ENCODE peak calls at places on chromosomes 5 and 9, in four cellular contexts. M is AG04450, U is GM12865, Y is stomach. G is an unnamed sample.

GRCh38 chr5:4295663-4296339 is 700.2 kb downstream of the IRX1 start:
- DNase-seq in M (no peak), U (no peak), Y (no peak), G (no peak)

GRCh38 chr5:86613459-86613858 is 4.3 kb upstream of the COX7C start:
- DNase-seq in M (no peak), U (no peak), Y (no peak), G (no peak)

GRCh38 chr5:126070481-126070880 is 352.7 kb upstream of the GRAMD2B start:
- DNase-seq in M (no peak), U (no peak), Y (no peak), G (no peak)

GRCh38 chr9:127979333-127980055 is 1.3 kb downstream of the EEIG1 start:
- DNase-seq in M (no peak), U (peak; percentile 81), Y (peak; percentile 54), G (no peak)

GRCh38 chr5:111453747-111454146 is 58.6 kb downstream of the STARD4 start:
- DNase-seq in M (no peak), U (no peak), Y (no peak), G (no peak)

GRCh38 chr5:10602031-10602806 is 38.3 kb downstream of the ANKRD33B start:
- DNase-seq in M (no peak), U (no peak), Y (no peak), G (peak; percentile 80)

GRCh38 chr9:3508531-3509374 is 17.0 kb downstream of the RFX3 start:
- DNase-seq in M (no peak), U (peak; percentile 41), Y (no peak), G (no peak)

GRCh38 chr9:136326061-136326776 is 1.1 kb upstream of the GPSM1 start:
- DNase-seq in M (peak; percentile 90), U (no peak), Y (no peak), G (peak; percentile 95)

GRCh38 chr5:139649082-139649991 is 1.2 kb downstream of the CXXC5 start:
- DNase-seq in M (no peak), U (peak; percentile 40), Y (no peak), G (no peak)

GRCh38 chr5:177447066-177447610 is 524 bp downstream of the PRR7 start:
- DNase-seq in M (no peak), U (peak; percentile 81), Y (peak; percentile 46), G (no peak)

DNA sequence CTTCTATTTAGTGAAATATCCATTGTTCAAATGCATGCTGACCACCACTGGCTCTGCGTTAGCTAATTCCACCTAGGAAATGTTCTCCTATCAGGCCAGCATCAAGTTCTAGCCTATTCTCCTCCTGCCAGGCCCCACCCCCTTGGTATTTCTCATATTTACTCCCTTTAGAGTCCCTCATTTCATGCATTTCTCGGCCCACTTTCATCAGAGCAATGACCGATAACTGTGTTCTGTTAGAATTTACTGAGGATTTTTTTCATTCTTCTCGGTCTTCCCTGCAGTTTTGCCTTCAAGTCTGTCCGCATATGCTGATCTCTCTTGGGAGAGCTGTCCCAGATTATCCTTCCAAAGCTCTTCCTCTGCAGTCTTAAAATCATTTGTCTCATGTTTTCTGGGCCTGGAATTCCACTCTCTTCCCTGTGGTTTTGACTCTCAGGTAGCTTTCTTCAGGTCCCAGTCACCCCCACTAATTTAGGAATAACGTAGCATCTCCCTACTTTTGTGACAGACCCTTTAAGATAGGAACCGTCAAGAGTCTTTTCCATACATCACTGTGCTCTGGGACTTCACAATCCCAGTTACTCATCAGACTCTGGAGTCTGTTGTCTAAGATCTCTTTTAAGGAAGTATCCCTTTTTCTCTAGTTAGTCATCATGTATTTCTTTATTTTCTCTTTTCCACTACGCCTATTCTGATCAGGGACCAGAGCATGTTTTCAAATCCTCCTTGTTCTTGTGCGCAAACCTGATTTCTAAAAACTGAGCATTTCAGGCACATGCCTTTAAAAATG is 143.2 kb downstream of the GOLPH3 start:
- DNase-seq in M (no peak), U (no peak), Y (no peak), G (no peak)
- TF ChIP-seq CTCF in M (no peak), U (no peak), Y (no peak), G (no peak)

DNA sequence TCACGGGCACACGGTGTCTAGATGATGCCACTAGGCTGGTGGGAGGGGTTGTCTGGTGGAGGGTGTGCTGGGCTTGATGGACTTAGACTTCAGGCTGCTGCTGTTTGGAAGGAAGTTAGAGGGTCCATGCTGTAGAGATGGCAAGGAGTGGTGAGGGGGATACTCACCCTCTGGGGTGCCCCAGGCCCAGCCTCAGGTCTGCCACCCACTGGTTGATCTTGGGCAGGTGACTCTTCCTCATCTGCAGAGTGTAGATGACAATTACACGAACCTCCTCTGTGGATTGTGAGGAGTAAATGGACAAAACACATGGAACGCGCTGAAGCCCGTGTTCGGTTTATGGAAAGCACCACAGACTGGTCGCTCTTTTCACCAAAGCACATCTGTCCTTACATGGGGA is 58.1 kb downstream of the ZNF618 start:
- DNase-seq in M (no peak), U (no peak), Y (peak; percentile 17), G (peak; percentile 42)
- TF ChIP-seq CTCF in M (no peak), U (no peak), Y (no peak), G (no peak)

GRCh38 chr9:18626046-18626698 is 152.2 kb downstream of the ADAMTSL1 start:
- DNase-seq in M (no peak), U (no peak), Y (no peak), G (no peak)
- TF ChIP-seq CTCF in M (no peak), U (no peak), Y (no peak), G (no peak)

GRCh38 chr5:37005252-37005651 is 128.7 kb downstream of the NIPBL start:
- DNase-seq in M (no peak), U (no peak), Y (no peak), G (no peak)

GRCh38 chr5:37002176-37002751 is 125.7 kb downstream of the NIPBL start:
- DNase-seq in M (no peak), U (no peak), Y (no peak), G (no peak)

GRCh38 chr5:37005946-37006540 is 129.5 kb downstream of the NIPBL start:
- DNase-seq in M (no peak), U (peak; percentile 28), Y (no peak), G (no peak)
- TF ChIP-seq CTCF in M (peak; percentile 73), U (peak; percentile 39), Y (peak; percentile 47), G (peak; percentile 68)